ENCODE peak calls at places on chromosomes 11 and 22, in four cellular contexts. V is caudate nucleus, J is GM13977, L is Right ventricle myocardium superior. I is an unnamed sample.

GRCh38 chr11:14974723-14975587 is 2.8 kb upstream of the CALCA start:
- DNase-seq in V (no peak), J (peak; percentile 70), L (no peak), I (no peak)

GRCh38 chr11:77436969-77437368 is 36.9 kb downstream of the PAK1 start:
- DNase-seq in V (no peak), J (no peak), L (no peak), I (no peak)

GRCh38 chr22:42317691-42318547 is 47.5 kb upstream of the TCF20 start:
- DNase-seq in V (no peak), J (no peak), L (no peak), I (no peak)

GRCh38 chr11:94968334-94968958 is 4.9 kb downstream of the CWC15 start:
- DNase-seq in V (no peak), J (no peak), L (no peak), I (no peak)

GRCh38 chr11:111402411-111402810 is 23.3 kb upstream of the POU2AF1 start:
- DNase-seq in V (no peak), J (no peak), L (no peak), I (no peak)

GRCh38 chr22:43925433-43926348 is 2.1 kb downstream of the PNPLA3 start:
- DNase-seq in V (no peak), J (no peak), L (no peak), I (no peak)

GRCh38 chr11:64583296-64584262 is 7.4 kb upstream of the SLC22A12 start:
- DNase-seq in V (no peak), J (no peak), L (peak; percentile 56), I (no peak)

GRCh38 chr22:49099496-49100124 is 728.1 kb downstream of the BRD1 start:
- DNase-seq in V (no peak), J (no peak), L (peak; percentile 14), I (no peak)

GRCh38 chr11:28877366-28877765 is 769.2 kb downstream of the METTL15 start:
- DNase-seq in V (no peak), J (no peak), L (no peak), I (no peak)

I was measured in nucleus accumbens.